ENCODE peak calls at places on chromosomes 1 and 21, in five cellular contexts. X, T, A, M and Z are unnamed samples.

GRCh38 chr1:48853006-48853405 is 76.3 kb upstream of the BEND5 start:
- DNase-seq in X (peak; percentile 73), T (no peak), A (peak; percentile 95), M (no peak), Z (peak; percentile 76)

GRCh38 chr1:239586128-239586527 is 199.8 kb downstream of the CHRM3 start:
- DNase-seq in X (no peak), T (no peak), A (no peak), M (no peak), Z (no peak)

GRCh38 chr1:226212545-226212944 is 10.9 kb upstream of the MIXL1 start:
- DNase-seq in X (no peak), T (no peak), A (no peak), M (no peak), Z (no peak)

GRCh38 chr1:29311352-29312030 is 75.2 kb downstream of the PTPRU start:
- DNase-seq in X (no peak), T (no peak), A (no peak), M (no peak), Z (no peak)

GRCh38 chr1:9595156-9595967 is 6.7 kb downstream of the TMEM201 start:
- DNase-seq in X (no peak), T (no peak), A (no peak), M (no peak), Z (no peak)

GRCh38 chr1:45394342-45394741 is 54.1 kb upstream of the MUTYH start:
- DNase-seq in X (no peak), T (no peak), A (no peak), M (no peak), Z (no peak)

GRCh38 chr21:45080232-45080631 is 5.9 kb downstream of the ADARB1 start:
- DNase-seq in X (no peak), T (no peak), A (no peak), M (no peak), Z (no peak)

GRCh38 chr1:208808301-208808700 is 564.1 kb upstream of the PLXNA2 start:
- DNase-seq in X (no peak), T (no peak), A (no peak), M (no peak), Z (no peak)

GRCh38 chr1:84156210-84156621 is 12.1 kb downstream of the PRKACB start:
- DNase-seq in X (peak; percentile 71), T (no peak), A (peak; percentile 94), M (no peak), Z (peak; percentile 77)

GRCh38 chr1:171641076-171641864 is 11.2 kb downstream of the MYOC start:
- DNase-seq in X (no peak), T (no peak), A (peak; percentile 24), M (no peak), Z (no peak)

GRCh38 chr1:21517161-21517589 is 8.0 kb downstream of the ALPL start:
- DNase-seq in X (no peak), T (no peak), A (no peak), M (peak; percentile 15), Z (no peak)

GRCh38 chr21:9756677-9757076 is 764.7 kb upstream of the TPTE start:
- DNase-seq in X (no peak), T (no peak), A (no peak), M (no peak), Z (no peak)

GRCh38 chr1:205064741-205065316 is 19.4 kb downstream of the TMEM81 start:
- DNase-seq in X (no peak), T (no peak), A (no peak), M (no peak), Z (no peak)

GRCh38 chr1:24742090-24742938 is 2.9 kb upstream of the CLIC4 start:
- DNase-seq in X (peak; percentile 86), T (no peak), A (no peak), M (no peak), Z (no peak)

GRCh38 chr1:92211166-92211565 is 6.5 kb upstream of the C1orf146 start:
- DNase-seq in X (peak; percentile 69), T (no peak), A (no peak), M (no peak), Z (peak; percentile 19)

GRCh38 chr1:229186373-229187056 is 84.4 kb upstream of the RAB4A start:
- DNase-seq in X (no peak), T (no peak), A (no peak), M (no peak), Z (no peak)

GRCh38 chr1:168609133-168609715 is 32.8 kb downstream of the XCL1 start:
- DNase-seq in X (peak; percentile 79), T (peak; percentile 17), A (peak; percentile 34), M (peak; percentile 86), Z (no peak)

GRCh38 chr1:37478890-37479254 is 4.5 kb downstream of the ZC3H12A start:
- DNase-seq in X (peak; percentile 74), T (no peak), A (peak; percentile 46), M (no peak), Z (no peak)

GRCh38 chr1:175207971-175208370 is 15.4 kb upstream of the KIAA0040 start:
- DNase-seq in X (no peak), T (no peak), A (no peak), M (no peak), Z (no peak)

GRCh38 chr1:92315766-92316413 is 17.0 kb downstream of the RPAP2 start:
- DNase-seq in X (no peak), T (no peak), A (no peak), M (no peak), Z (no peak)

GRCh38 chr1:113691184-113691583 is 68.1 kb downstream of the PHTF1 start:
- DNase-seq in X (no peak), T (no peak), A (no peak), M (no peak), Z (no peak)

GRCh38 chr1:177585492-177586220 is 384.2 kb downstream of the SEC16B start:
- DNase-seq in X (no peak), T (no peak), A (peak; percentile 87), M (no peak), Z (no peak)

GRCh38 chr1:3522112-3522511 is 67.6 kb downstream of the ARHGEF16 start:
- DNase-seq in X (no peak), T (no peak), A (no peak), M (no peak), Z (no peak)

GRCh38 chr1:86382878-86383277 is 13.2 kb downstream of the ODF2L start:
- DNase-seq in X (peak; percentile 46), T (no peak), A (no peak), M (no peak), Z (no peak)

GRCh38 chr1:175628548-175629317 is 114.7 kb downstream of the TNR start:
- DNase-seq in X (no peak), T (peak; percentile 18), A (no peak), M (no peak), Z (no peak)

DNA sequence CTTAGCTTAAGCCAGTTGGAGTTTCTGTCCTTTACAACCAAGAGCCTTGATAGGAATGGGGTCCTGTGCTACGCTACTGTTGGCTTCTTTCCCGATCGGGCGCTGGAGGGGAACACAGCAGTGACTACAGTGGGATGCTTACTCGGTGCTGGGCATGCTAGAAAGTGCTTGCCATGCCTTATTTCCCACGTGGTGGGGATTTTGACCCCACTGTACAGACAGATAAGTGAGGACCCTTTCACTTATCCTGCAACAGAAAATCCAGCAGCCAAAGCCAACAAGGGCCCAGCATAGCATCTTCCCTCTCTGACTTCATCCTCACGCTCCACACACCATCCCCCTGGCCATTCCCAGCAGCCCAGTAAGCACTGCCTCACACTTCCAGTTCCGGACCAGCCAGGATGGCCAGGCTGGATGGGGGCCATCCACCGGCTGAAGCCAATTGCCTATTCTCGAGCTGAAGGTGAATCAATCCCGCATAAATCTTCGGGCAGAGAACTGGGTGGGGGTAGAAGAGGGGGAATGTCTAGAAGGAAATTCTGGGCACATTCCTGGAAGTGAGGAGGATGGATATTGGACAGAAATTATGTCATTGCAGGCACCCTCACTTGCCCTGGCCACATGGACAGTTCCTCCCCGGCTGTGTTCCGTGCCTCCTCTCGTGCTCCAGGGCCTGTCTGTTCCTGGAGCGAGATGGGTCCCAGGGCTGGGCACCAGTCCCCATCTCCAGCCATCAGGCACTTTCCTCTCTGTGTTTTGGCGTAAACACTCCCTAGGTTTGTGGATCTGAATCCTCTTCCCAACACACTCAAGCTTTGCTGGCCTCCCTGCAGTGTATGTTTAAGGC is 2.0 kb upstream of the ABCG1 start:
- DNase-seq in X (no peak), T (peak; percentile 7), A (no peak), M (peak; percentile 46), Z (no peak)
- H3K4me3 ChIP-seq in X (no peak overlapping the region), T (no peak overlapping the region), A (no peak overlapping the region), M (no peak overlapping the region), Z (no peak overlapping the region)

DNA sequence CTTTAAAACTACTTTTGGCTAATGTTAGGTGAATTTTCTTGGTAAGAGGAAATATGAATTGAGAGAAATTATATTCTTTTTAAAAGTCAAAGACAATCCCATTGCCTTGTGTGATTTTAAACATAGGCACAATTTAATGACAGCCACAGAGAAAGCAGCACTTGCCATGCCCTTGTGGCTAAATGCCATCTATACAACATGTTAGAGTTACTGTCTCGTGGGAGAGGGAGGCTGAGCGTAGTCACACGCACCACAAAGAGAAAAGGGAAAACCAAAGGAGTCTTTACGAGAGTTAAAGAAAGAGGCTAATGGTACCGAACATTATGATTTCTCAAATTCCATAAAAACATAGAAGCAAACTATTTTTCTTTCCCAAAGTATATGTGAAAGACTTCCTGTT is 537.9 kb downstream of the PTPRC start:
- DNase-seq in X (no peak), T (no peak), A (no peak), M (no peak), Z (no peak)
- TF ChIP-seq CTCF in X (no peak), T (no peak), A (no peak), M (no peak), Z (no peak)

GRCh38 chr21:35908311-35909078 is 151.8 kb downstream of the SETD4 start:
- DNase-seq in X (no peak), T (no peak), A (no peak), M (no peak), Z (no peak)
- H3K4me3 ChIP-seq in X (no peak overlapping the region), T (no peak overlapping the region), A (no peak overlapping the region), M (no peak overlapping the region), Z (no peak overlapping the region)

GRCh38 chr1:235160395-235160964 is 570 bp downstream of the RBM34 start:
- DNase-seq in X (peak; percentile 71), T (no peak), A (peak; percentile 25), M (no peak), Z (peak; percentile 47)
- TF ChIP-seq CTCF in X (no peak), T (no peak), A (no peak), M (no peak), Z (no peak)

GRCh38 chr21:36708512-36709029 is 9.7 kb downstream of the SIM2 start:
- DNase-seq in X (no peak), T (no peak), A (no peak), M (no peak), Z (no peak)

GRCh38 chr21:36709030-36709867 is 10.3 kb downstream of the SIM2 start:
- DNase-seq in X (no peak), T (peak; percentile 8), A (no peak), M (no peak), Z (no peak)

GRCh38 chr21:36706951-36707762 is 8.2 kb downstream of the SIM2 start:
- DNase-seq in X (peak; percentile 30), T (peak; percentile 9), A (no peak), M (no peak), Z (no peak)

GRCh38 chr21:36706482-36706852 is 7.6 kb downstream of the SIM2 start:
- DNase-seq in X (no peak), T (no peak), A (no peak), M (no peak), Z (no peak)

GRCh38 chr21:36707763-36708511 is 9.0 kb downstream of the SIM2 start:
- DNase-seq in X (no peak), T (peak; percentile 10), A (no peak), M (no peak), Z (no peak)
- H3K4me3 ChIP-seq in X (no peak overlapping the region), T (no peak overlapping the region), A (no peak overlapping the region), M (peak overlapping the region; percentile 29), Z (no peak overlapping the region)